ENCODE peak calls at places on chromosomes 4 and X, in ten cellular contexts. W is SK-MEL-5; O is choroid plexus epithelial cell; N is Right ventricle myocardium superior; Y is GM23248; L is GM03348; A is naive thymus-derived CD4-positive, alpha-beta T cell; S is tibial nerve; V is NCI-H1417; X is CD4-positive, CD25-positive, alpha-beta regulatory T cell. Z is an unnamed sample.

GRCh38 chr4:109368661-109369060 is 65.0 kb upstream of the SEC24B start:
- DNase-seq in W (no peak), O (peak; percentile 34), N (no peak), Y (no peak), L (no peak), A (no peak), S (no peak), V (no peak), X (no peak), Z (no peak)

GRCh38 chrX:47143894-47144625 is 442 bp downstream of the NDUFB11 start:
- DNase-seq in W (peak; percentile 28), O (peak; percentile 33), N (no peak), Y (peak; percentile 60), L (peak; percentile 70), A (no peak), S (no peak), V (peak; percentile 92), X (no peak), Z (no peak)

GRCh38 chr4:72119946-72120345 is 88.1 kb downstream of the NPFFR2 start:
- DNase-seq in W (no peak), O (no peak), N (no peak), Y (no peak), L (no peak), A (no peak), S (no peak), V (no peak), X (no peak), Z (no peak)

GRCh38 chrX:154376768-154377167 is 2.3 kb upstream of the EMD start:
- DNase-seq in W (no peak), O (no peak), N (no peak), Y (no peak), L (no peak), A (no peak), S (no peak), V (no peak), X (no peak), Z (no peak)

GRCh38 chrX:71992711-71993110 is 82.1 kb downstream of the NHSL2 start:
- DNase-seq in W (no peak), O (no peak), N (no peak), Y (no peak), L (no peak), A (peak; percentile 34), S (no peak), V (no peak), X (no peak), Z (no peak)

GRCh38 chr4:41212221-41213203 is 1.8 kb downstream of the APBB2 start:
- DNase-seq in W (peak; percentile 60), O (peak; percentile 85), N (no peak), Y (peak; percentile 77), L (peak; percentile 65), A (no peak), S (no peak), V (peak; percentile 34), X (no peak), Z (no peak)

GRCh38 chr4:172141025-172141424 is 327.8 kb downstream of the GALNTL6 start:
- DNase-seq in W (no peak), O (no peak), N (no peak), Y (no peak), L (no peak), A (no peak), S (no peak), V (no peak), X (no peak), Z (no peak)

GRCh38 chr4:150746156-150746555 is 164.2 kb downstream of the MAB21L2 start:
- DNase-seq in W (no peak), O (peak; percentile 73), N (no peak), Y (no peak), L (no peak), A (no peak), S (no peak), V (no peak), X (no peak), Z (no peak)

GRCh38 chr4:25253072-25253447 is 19.2 kb downstream of the PI4K2B start:
- DNase-seq in W (no peak), O (peak; percentile 47), N (no peak), Y (no peak), L (no peak), A (no peak), S (no peak), V (no peak), X (no peak), Z (no peak)

GRCh38 chr4:8837181-8837811 is 34.3 kb downstream of the HMX1 start:
- DNase-seq in W (peak; percentile 14), O (no peak), N (peak; percentile 23), Y (no peak), L (no peak), A (no peak), S (no peak), V (no peak), X (no peak), Z (peak; percentile 3)

GRCh38 chr4:86818211-86818610 is 31.0 kb downstream of the SLC10A6 start:
- DNase-seq in W (peak; percentile 14), O (peak; percentile 56), N (no peak), Y (no peak), L (peak; percentile 10), A (no peak), S (no peak), V (no peak), X (no peak), Z (no peak)

GRCh38 chr4:45946699-45947098 is 177.2 kb downstream of the GABRG1 start:
- DNase-seq in W (no peak), O (no peak), N (no peak), Y (no peak), L (no peak), A (no peak), S (no peak), V (no peak), X (no peak), Z (no peak)

GRCh38 chrX:43853225-43853828 is 28.9 kb downstream of the MAOB start:
- DNase-seq in W (no peak), O (no peak), N (no peak), Y (no peak), L (no peak), A (no peak), S (no peak), V (no peak), X (no peak), Z (no peak)

GRCh38 chr4:88613417-88613875 is 21.2 kb downstream of the HERC3 start:
- DNase-seq in W (no peak), O (no peak), N (no peak), Y (no peak), L (no peak), A (peak; percentile 83), S (no peak), V (peak; percentile 72), X (peak; percentile 36), Z (no peak)

GRCh38 chr4:112515278-112516075 is 503 bp downstream of the NEUROG2 start:
- DNase-seq in W (peak; percentile 32), O (peak; percentile 34), N (peak; percentile 44), Y (peak; percentile 62), L (peak; percentile 45), A (no peak), S (no peak), V (peak; percentile 70), X (peak; percentile 13), Z (no peak)

GRCh38 chrX:71439898-71440297 is 73.7 kb downstream of the TAF1 start:
- DNase-seq in W (no peak), O (no peak), N (no peak), Y (no peak), L (no peak), A (no peak), S (no peak), V (no peak), X (no peak), Z (no peak)